ENCODE peak calls at places on chromosomes 16 and 17, in nine cellular contexts. B, O, F, X, C, U, K, Z and A are unnamed samples.
A peak's percentile ranks its signal among the peaks of the same experiment; 100 is the strongest.

GRCh38 chr16:79687249-79687768 is 86.8 kb upstream of the MAF start:
- DNase-seq in B (no peak), O (no peak), F (no peak), X (no peak), C (no peak), U (peak; percentile 10), K (no peak), Z (no peak), A (no peak)

GRCh38 chr16:8916541-8917225 is 34.5 kb downstream of the LITAFD start:
- DNase-seq in B (no peak), O (no peak), F (no peak), X (no peak), C (no peak), U (no peak), K (no peak), Z (peak; percentile 78), A (no peak)

GRCh38 chr17:40209404-40210093 is 9.6 kb upstream of the WIPF2 start:
- DNase-seq in B (no peak), O (no peak), F (no peak), X (no peak), C (no peak), U (no peak), K (no peak), Z (no peak), A (peak; percentile 70)

GRCh38 chr17:65025288-65025687 is 31.3 kb downstream of the GNA13 start:
- DNase-seq in B (no peak), O (no peak), F (no peak), X (no peak), C (no peak), U (no peak), K (no peak), Z (no peak), A (no peak)

GRCh38 chr17:78748048-78748729 is 33.9 kb downstream of the CYTH1 start:
- DNase-seq in B (no peak), O (no peak), F (no peak), X (peak; percentile 90), C (no peak), U (no peak), K (no peak), Z (no peak), A (peak; percentile 31)

GRCh38 chr17:37160940-37161339 is 212.2 kb downstream of the AATF start:
- DNase-seq in B (no peak), O (no peak), F (peak; percentile 43), X (no peak), C (no peak), U (peak; percentile 19), K (no peak), Z (no peak), A (peak; percentile 31)

GRCh38 chr17:79933863-79934652 is 94.8 kb upstream of the CBX4 start:
- DNase-seq in B (no peak), O (no peak), F (peak; percentile 73), X (no peak), C (peak; percentile 26), U (no peak), K (no peak), Z (peak; percentile 71), A (peak; percentile 23)

GRCh38 chr16:88655053-88655732 is 4.3 kb upstream of the CYBA start:
- DNase-seq in B (no peak), O (no peak), F (no peak), X (no peak), C (no peak), U (no peak), K (no peak), Z (no peak), A (no peak)

GRCh38 chr16:47644166-47644565 is 183.0 kb downstream of the PHKB start:
- DNase-seq in B (no peak), O (no peak), F (peak; percentile 17), X (no peak), C (no peak), U (no peak), K (no peak), Z (no peak), A (peak; percentile 78)

GRCh38 chr16:20803561-20804214 is 2.6 kb downstream of the ERI2 start:
- DNase-seq in B (no peak), O (no peak), F (no peak), X (no peak), C (no peak), U (no peak), K (no peak), Z (no peak), A (peak; percentile 22)

GRCh38 chr16:79426663-79427062 is 173.9 kb downstream of the MAF start:
- DNase-seq in B (no peak), O (no peak), F (no peak), X (no peak), C (no peak), U (no peak), K (no peak), Z (no peak), A (no peak)

GRCh38 chr17:34168989-34169388 is 86.1 kb upstream of the CCL2 start:
- DNase-seq in B (no peak), O (no peak), F (no peak), X (no peak), C (no peak), U (no peak), K (no peak), Z (no peak), A (no peak)

GRCh38 chr16:10945065-10945787 is 862 bp downstream of the CLEC16A start:
- DNase-seq in B (no peak), O (no peak), F (no peak), X (peak; percentile 10), C (no peak), U (no peak), K (no peak), Z (no peak), A (no peak)

DNA sequence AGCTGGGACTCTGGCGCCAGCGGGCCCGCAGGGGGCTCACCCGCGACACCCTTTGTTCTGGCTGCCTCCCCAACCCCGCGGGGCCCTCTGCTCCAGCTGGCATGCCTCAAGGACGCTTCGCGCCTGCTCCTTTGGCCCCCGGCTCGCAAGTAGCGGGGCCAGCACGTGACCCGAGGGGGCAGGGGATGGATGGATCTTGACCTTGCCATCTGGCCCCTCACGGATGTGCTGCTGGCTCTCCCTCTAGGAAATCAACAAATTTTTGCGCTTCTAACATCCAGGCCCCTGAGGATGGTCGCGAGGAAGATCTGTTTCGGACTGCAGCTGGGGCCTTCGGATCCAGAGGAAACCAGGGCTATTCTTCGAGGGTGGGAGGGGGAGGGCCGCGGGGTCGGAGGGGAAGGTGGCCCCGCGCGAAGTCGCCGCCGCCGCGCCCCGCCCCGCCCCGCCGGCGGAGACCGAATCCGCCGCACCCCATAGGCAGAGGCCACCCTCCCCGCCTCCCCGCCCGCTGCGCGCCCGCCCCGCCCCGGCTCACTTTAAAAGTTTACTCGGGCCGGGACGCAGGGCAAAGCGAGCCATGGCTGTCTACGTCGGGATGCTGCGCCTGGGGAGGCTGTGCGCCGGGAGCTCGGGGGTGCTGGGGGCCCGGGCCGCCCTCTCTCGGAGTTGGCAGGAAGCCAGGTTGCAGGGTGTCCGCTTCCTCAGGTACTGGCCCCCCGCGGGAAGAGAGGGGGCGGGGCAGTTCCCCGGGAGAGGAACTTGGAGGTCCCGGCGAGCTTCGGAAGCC is at the start of gene ACSF2:
- DNase-seq in B (no peak), O (peak; percentile 71), F (peak; percentile 76), X (peak; percentile 74), C (peak; percentile 67), U (peak; percentile 83), K (peak; percentile 94), Z (peak; percentile 90), A (peak; percentile 83)
- H3K4me1 ChIP-seq in B (peaks cover 50% of the 10 kb centered on the region), O (peaks cover 18% of the 10 kb centered on the region), F (peaks cover 58% of the 10 kb centered on the region), X (peaks cover 17% of the 10 kb centered on the region), C (peaks cover 36% of the 10 kb centered on the region), U (peaks cover 46% of the 10 kb centered on the region), K (peaks cover 21% of the 10 kb centered on the region), Z (peaks cover 56% of the 10 kb centered on the region), A (peaks cover 22% of the 10 kb centered on the region)

GRCh38 chr17:73616873-73617430 is 27.3 kb downstream of the SDK2 start:
- DNase-seq in B (no peak), O (no peak), F (no peak), X (no peak), C (no peak), U (no peak), K (no peak), Z (no peak), A (no peak)
- H3K9me2 ChIP-seq in B (no peaks in the 10 kb centered on the region), O (no peaks in the 10 kb centered on the region), F (no peaks in the 10 kb centered on the region), X (no peaks in the 10 kb centered on the region), C (no peaks in the 10 kb centered on the region), U (no peaks in the 10 kb centered on the region), K (no peaks in the 10 kb centered on the region), Z (no peaks in the 10 kb centered on the region), A (no peaks in the 10 kb centered on the region)

GRCh38 chr16:70577256-70577698 is 53.7 kb downstream of the SF3B3 start:
- DNase-seq in B (peak; percentile 8), O (no peak), F (peak; percentile 51), X (no peak), C (no peak), U (no peak), K (no peak), Z (peak; percentile 45), A (peak; percentile 83)
- H3K4me1 ChIP-seq in B (peaks cover 26% of the 10 kb centered on the region), O (peaks cover 7% of the 10 kb centered on the region), F (peaks cover 6% of the 10 kb centered on the region), X (peaks cover 47% of the 10 kb centered on the region), C (peaks cover 5% of the 10 kb centered on the region), U (peaks cover 9% of the 10 kb centered on the region), K (peaks cover 29% of the 10 kb centered on the region), Z (no peaks in the 10 kb centered on the region), A (peaks cover 54% of the 10 kb centered on the region)

GRCh38 chr16:80844368-80844767 is 40.0 kb upstream of the CDYL2 start:
- DNase-seq in B (no peak), O (no peak), F (no peak), X (no peak), C (no peak), U (no peak), K (no peak), Z (no peak), A (no peak)

GRCh38 chr16:80852261-80852872 is 48.0 kb upstream of the CDYL2 start:
- DNase-seq in B (peak; percentile 36), O (peak; percentile 78), F (peak; percentile 69), X (peak; percentile 33), C (peak; percentile 31), U (peak; percentile 41), K (peak; percentile 13), Z (peak; percentile 73), A (peak; percentile 43)

GRCh38 chr16:80841231-80841630 is 36.8 kb upstream of the CDYL2 start:
- DNase-seq in B (no peak), O (no peak), F (no peak), X (no peak), C (no peak), U (no peak), K (no peak), Z (no peak), A (no peak)

DNA sequence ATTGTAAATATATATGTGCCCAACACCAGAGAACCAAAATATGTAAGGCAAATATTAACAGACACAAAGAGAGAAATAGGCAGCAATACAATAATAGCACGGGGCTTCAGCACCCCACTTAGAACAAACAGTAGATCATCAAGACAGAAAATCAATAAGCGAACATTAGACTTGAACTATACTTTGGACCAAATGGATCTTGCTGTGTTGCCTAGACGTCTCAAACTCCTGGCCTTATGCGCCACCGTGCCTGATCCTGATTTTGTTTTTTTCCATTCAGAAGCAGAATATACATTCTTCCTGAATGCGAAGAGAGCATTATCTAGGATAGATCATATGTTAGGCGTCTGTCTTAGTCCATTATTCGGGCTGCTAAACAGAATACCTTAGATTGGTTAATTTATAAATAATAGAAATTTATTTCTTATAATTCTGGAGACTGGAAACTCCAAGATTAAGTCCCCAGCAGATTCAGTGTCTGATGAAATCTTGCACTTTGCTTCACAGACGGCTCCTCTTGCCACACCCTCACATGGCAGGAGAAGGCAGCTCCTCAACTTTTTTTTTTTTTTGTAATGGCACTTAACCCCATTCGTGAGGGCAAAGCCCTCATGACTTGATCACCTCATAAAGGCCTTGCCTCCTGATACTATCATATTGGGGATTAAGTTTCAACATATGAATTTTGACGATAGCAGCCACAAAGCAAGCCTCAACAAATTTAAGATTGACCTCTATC is 42.0 kb upstream of the CDYL2 start:
- DNase-seq in B (no peak), O (no peak), F (no peak), X (no peak), C (no peak), U (no peak), K (no peak), Z (no peak), A (no peak)
- H3K9me2 ChIP-seq in B (no peaks in the 10 kb centered on the region), O (no peaks in the 10 kb centered on the region), F (no peaks in the 10 kb centered on the region), X (no peaks in the 10 kb centered on the region), C (no peaks in the 10 kb centered on the region), U (no peaks in the 10 kb centered on the region), K (no peaks in the 10 kb centered on the region), Z (no peaks in the 10 kb centered on the region), A (no peaks in the 10 kb centered on the region)